ENCODE peak calls at places on chromosomes 3 and 15, in four cellular contexts. U is HEK293T, L is A673, Q is NCI-H1092. N is an unnamed sample.

GRCh38 chr3:49763981-49764380 is 22.4 kb downstream of the IP6K1 start:
- DNase-seq in U (no peak), L (no peak), Q (no peak), N (no peak)

GRCh38 chr3:169478566-169479313 is 184.8 kb downstream of the MECOM start:
- DNase-seq in U (no peak), L (no peak), Q (no peak), N (no peak)

GRCh38 chr3:5187152-5187919 is at the start of gene EDEM1:
- DNase-seq in U (peak; percentile 97), L (peak; percentile 94), Q (peak; percentile 42), N (peak; percentile 96)

GRCh38 chr3:42803800-42804112 is 534 bp downstream of the HIGD1A start:
- DNase-seq in U (peak; percentile 35), L (peak; percentile 18), Q (no peak), N (no peak)

GRCh38 chr3:53109822-53110771 is 20.1 kb downstream of the RFT1 start:
- DNase-seq in U (peak; percentile 71), L (peak; percentile 27), Q (no peak), N (peak; percentile 67)

GRCh38 chr3:80000022-80000421 is 232.2 kb upstream of the ROBO1 start:
- DNase-seq in U (no peak), L (no peak), Q (no peak), N (no peak)

GRCh38 chr3:39443530-39443929 is 23.9 kb upstream of the MOBP start:
- DNase-seq in U (no peak), L (peak; percentile 6), Q (no peak), N (no peak)

GRCh38 chr3:38645076-38645475 is 4.4 kb downstream of the SCN5A start:
- DNase-seq in U (no peak), L (no peak), Q (no peak), N (no peak)

GRCh38 chr3:108407858-108408257 is 102.5 kb downstream of the MYH15 start:
- DNase-seq in U (no peak), L (peak; percentile 37), Q (no peak), N (no peak)

GRCh38 chr3:172065534-172065933 is 26.2 kb downstream of the FNDC3B start:
- DNase-seq in U (no peak), L (peak; percentile 75), Q (no peak), N (no peak)

GRCh38 chr15:39365161-39365560 is 215.7 kb upstream of the THBS1 start:
- DNase-seq in U (no peak), L (no peak), Q (no peak), N (no peak)

GRCh38 chr15:50358805-50359204 is 3.8 kb upstream of the GABPB1 start:
- DNase-seq in U (peak; percentile 20), L (peak; percentile 66), Q (no peak), N (no peak)

GRCh38 chr15:82833283-82833682 is 23.9 kb downstream of the WHAMM start:
- DNase-seq in U (no peak), L (no peak), Q (no peak), N (no peak)

GRCh38 chr3:143998266-143998665 is 26.6 kb downstream of the DIPK2A start:
- DNase-seq in U (no peak), L (no peak), Q (no peak), N (no peak)

GRCh38 chr3:108603689-108604088 is 14.2 kb downstream of the DZIP3 start:
- DNase-seq in U (no peak), L (no peak), Q (no peak), N (no peak)

GRCh38 chr15:51830279-51830806 is 890 bp downstream of the TMOD3 start:
- DNase-seq in U (no peak), L (peak; percentile 87), Q (no peak), N (no peak)

GRCh38 chr15:63870403-63871209 is 36.9 kb upstream of the HERC1 start:
- DNase-seq in U (peak; percentile 42), L (peak; percentile 60), Q (no peak), N (peak; percentile 24)

GRCh38 chr3:126548556-126549466 is 9.9 kb downstream of the C3orf22 start:
- DNase-seq in U (no peak), L (no peak), Q (no peak), N (no peak)